ENCODE peak calls at places on chromosome 21, in five cellular contexts. O is AG04450, B is transverse colon, E is SJSA1, J is upper lobe of right lung. M is an unnamed sample. For H3K27me3 and H3K9me3, the result is how much of the 10 kb centered on the place peaks cover.

GRCh38 chr21:41802684-41803083 is 35.8 kb upstream of the RIPK4 start:
- DNase-seq in O (no peak), B (peak), J (no peak), E (no peak), M (no peak)

GRCh38 chr21:35990609-35991008 is 69.7 kb downstream of the SETD4 start:
- DNase-seq in O (no peak), E (no peak), B (no peak), J (no peak), M (no peak)

GRCh38 chr21:43374228-43374885 is 52.6 kb downstream of the SIK1 start:
- DNase-seq in O (no peak), J (no peak), E (no peak), B (no peak), M (no peak)

GRCh38 chr21:37006521-37007291 is at the start of gene RIPPLY3:
- DNase-seq in E (peak), B (no peak), J (no peak), O (no peak), M (no peak)

GRCh38 chr21:36124395-36124794 is 10.5 kb upstream of the CBR3 start:
- DNase-seq in O (no peak), J (no peak), B (no peak), E (no peak), M (no peak)

GRCh38 chr21:38379171-38379570 is 119.1 kb downstream of the ERG start:
- DNase-seq in E (no peak), J (no peak), O (no peak), B (no peak), M (no peak)

GRCh38 chr21:39885119-39885848 is 18.0 kb downstream of the PCP4 start:
- DNase-seq in B (peak), J (no peak), O (no peak), E (no peak), M (no peak)

GRCh38 chr21:28240586-28240985 is 752.1 kb downstream of the LTN1 start:
- DNase-seq in B (no peak), J (no peak), E (no peak), O (no peak), M (no peak)

GRCh38 chr21:38241029-38241740 is 15.6 kb upstream of the KCNJ15 start:
- DNase-seq in J (no peak), B (no peak), E (peak), O (no peak), M (peak)

GRCh38 chr21:14737922-14738321 is 191.8 kb upstream of the SAMSN1 start:
- DNase-seq in E (peak), J (no peak), O (no peak), B (peak), M (no peak)

GRCh38 chr21:38219049-38219628 is 37.7 kb upstream of the KCNJ15 start:
- DNase-seq in O (peak), E (peak), J (peak), B (peak), M (peak)

GRCh38 chr21:25657140-25657539 is 18.1 kb downstream of the JAM2 start:
- DNase-seq in O (no peak), E (no peak), J (no peak), B (no peak), M (no peak)

GRCh38 chr21:42973991-42974831 is at the start of gene PKNOX1:
- DNase-seq in J (peak), O (peak), E (peak), B (peak), M (peak)

GRCh38 chr21:39094847-39095525 is 88.3 kb downstream of the PSMG1 start:
- DNase-seq in E (peak), B (no peak), O (peak), J (no peak), M (no peak)

GRCh38 chr21:41481191-41481590 is 26.8 kb downstream of the TMPRSS2 start:
- DNase-seq in O (peak), B (no peak), J (no peak), E (no peak), M (no peak)

GRCh38 chr21:37505963-37506362 is 139.4 kb downstream of the DYRK1A start:
- DNase-seq in E (no peak), O (no peak), B (no peak), J (no peak), M (no peak)

GRCh38 chr21:24955275-24955961 is 651.9 kb downstream of the MRPL39 start:
- DNase-seq in E (no peak), J (no peak), O (no peak), B (peak), M (no peak)

GRCh38 chr21:16496594-16496993 is 766.8 kb downstream of the USP25 start:
- DNase-seq in J (no peak), B (no peak), O (no peak), E (no peak), M (no peak)
- H3K27me3 ChIP-seq in J (under half), B (under half), O (under half), E (under half), M (under half)

GRCh38 chr21:30900881-30901280 is 19.5 kb upstream of the KRTAP11-1 start:
- DNase-seq in O (no peak), J (no peak), E (no peak), B (no peak), M (no peak)
- H3K9me3 ChIP-seq in O (under half), J (under half), E (under half), B (under half), M (under half)

GRCh38 chr21:34133802-34134201 is 60.4 kb downstream of the MRPS6 start:
- DNase-seq in B (no peak), J (no peak), O (no peak), E (no peak), M (no peak)

GRCh38 chr21:34132202-34132601 is 58.8 kb downstream of the MRPS6 start:
- DNase-seq in O (no peak), J (no peak), B (no peak), E (no peak), M (no peak)

GRCh38 chr21:34131586-34131985 is 58.2 kb downstream of the MRPS6 start:
- DNase-seq in J (no peak), B (no peak), E (no peak), O (no peak), M (no peak)

GRCh38 chr21:34133392-34133791 is 60.0 kb downstream of the MRPS6 start:
- DNase-seq in E (no peak), J (no peak), B (no peak), O (no peak), M (no peak)

GRCh38 chr21:34132905-34133304 is 59.5 kb downstream of the MRPS6 start:
- DNase-seq in E (no peak), B (no peak), J (no peak), O (no peak), M (no peak)
- H3K27me3 ChIP-seq in E (under half), B (under half), J (under half), O (under half), M (under half)

GRCh38 chr21:44682580-44683151 is 703 bp upstream of the KRTAP12-1 start:
- DNase-seq in E (no peak), O (no peak), B (no peak), J (no peak), M (no peak)
- H3K9me3 ChIP-seq in E (under half), O (under half), B (under half), J (under half), M (under half)

GRCh38 chr21:33026299-33026858 is 644 bp downstream of the OLIG2 start:
- DNase-seq in B (no peak), E (no peak), O (no peak), J (no peak), M (no peak)

GRCh38 chr21:33025471-33026298 is at the start of gene OLIG2:
- DNase-seq in E (no peak), B (no peak), J (no peak), O (no peak), M (no peak)

GRCh38 chr21:33024278-33025103 is 1.2 kb upstream of the OLIG2 start:
- DNase-seq in E (no peak), J (no peak), B (no peak), O (no peak), M (no peak)

GRCh38 chr21:33023574-33024277 is 2.0 kb upstream of the OLIG2 start:
- DNase-seq in B (no peak), J (no peak), O (no peak), E (no peak), M (no peak)

DNA sequence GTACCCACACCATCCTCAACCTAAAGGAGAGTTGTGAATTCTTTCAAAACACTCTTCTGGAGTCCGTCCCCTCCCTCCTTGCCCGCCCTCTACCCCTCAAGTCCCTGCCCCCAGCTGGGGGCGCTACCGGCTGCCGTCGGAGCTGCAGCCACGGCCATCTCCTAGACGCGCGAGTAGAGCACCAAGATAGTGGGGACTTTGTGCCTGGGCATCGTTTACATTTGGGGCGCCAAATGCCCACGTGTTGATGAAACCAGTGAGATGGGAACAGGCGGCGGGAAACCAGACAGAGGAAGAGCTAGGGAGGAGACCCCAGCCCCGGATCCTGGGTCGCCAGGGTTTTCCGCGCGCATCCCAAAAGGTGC is 647 bp upstream of the OLIG2 start:
- DNase-seq in J (no peak), B (no peak), E (no peak), O (no peak), M (no peak)
- H3K27me3 ChIP-seq in J (half or more), B (half or more), E (half or more), O (half or more), M (under half)

GRCh38 chr21:46581780-46582307 is 23.0 kb downstream of the S100B start:
- DNase-seq in E (no peak), J (no peak), B (no peak), O (no peak), M (no peak)

GRCh38 chr21:46585191-46585953 is 19.5 kb downstream of the S100B start:
- DNase-seq in E (peak), B (peak), J (no peak), O (no peak), M (no peak)
- H3K9me3 ChIP-seq in E (under half), B (under half), J (under half), O (under half), M (under half)

DNA sequence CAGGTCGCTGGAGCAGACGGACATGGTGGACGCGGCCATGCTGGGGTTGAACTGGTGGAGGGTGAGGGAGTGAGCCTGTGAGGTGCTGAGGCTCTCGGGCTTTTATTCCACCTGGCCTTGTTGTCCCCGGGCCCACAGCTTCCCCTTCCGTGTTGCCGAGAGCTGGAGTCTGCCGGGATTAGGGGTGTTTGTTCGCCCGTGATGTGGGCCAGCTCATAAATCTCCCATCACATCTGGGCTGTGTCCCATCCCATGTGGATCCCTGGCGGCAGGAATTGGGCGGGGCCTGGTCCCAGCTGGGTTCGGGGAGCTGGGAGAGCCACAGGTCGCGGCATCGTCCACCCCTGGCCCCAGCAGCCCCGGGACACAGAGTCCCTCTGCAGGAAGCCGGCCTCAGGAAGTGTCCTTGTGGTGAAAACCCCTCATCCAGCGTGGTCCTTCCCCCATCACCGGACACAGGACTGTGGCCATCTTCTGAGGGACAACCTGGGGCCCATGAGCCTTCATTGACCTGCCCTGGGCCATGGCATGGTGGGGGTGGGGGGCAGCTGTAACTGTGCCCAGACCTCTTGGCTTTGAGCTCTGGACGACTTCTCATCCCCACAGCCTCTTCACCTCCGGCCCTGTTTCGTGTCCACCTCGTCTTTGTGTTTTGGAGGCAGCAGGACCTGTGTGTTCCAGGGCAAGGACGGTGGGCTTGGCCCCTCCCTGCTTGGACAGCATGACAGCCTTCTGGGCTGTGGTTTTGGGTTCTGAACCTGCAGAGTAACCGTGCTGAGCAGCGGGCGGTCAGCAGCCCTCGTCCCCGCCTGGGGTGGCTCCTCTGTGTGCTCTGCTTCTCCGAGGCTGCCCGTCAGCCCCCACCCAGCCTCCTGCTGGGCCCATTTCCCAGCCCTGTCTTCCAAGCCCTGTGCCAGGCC is at the start of gene KRTAP10-6:
- DNase-seq in J (peak), E (no peak), B (no peak), O (no peak), M (no peak)
- H3K27me3 ChIP-seq in J (under half), E (under half), B (under half), O (under half), M (under half)